ENCODE peak calls at places on chromosomes 2 and 18, in ten cellular contexts. G is activated T-helper 1 cell treated with anti-CD3 and anti-CD28 coated beads, Interleukin-12 subunit alpha, Interleukin-12 subunit beta, Interleukin-2, Interleukin-4 antibody, amounts not matched to agents 30 ng/mL and 10 ng/mL and 1 ng/mL, durations not matched to agents 14 hours and 24 hours and 36 hours; K is colonic mucosa; A is GM10248; L is COR-L47; I is globus pallidus; B is AML-193; F is EL; J is head of caudate nucleus; X is CD4-positive, alpha-beta T cell. O is an unnamed sample.

GRCh38 chr18:7329036-7329435 is 98.1 kb downstream of the LRRC30 start:
- DNase-seq in A (no peak), J (no peak), G (no peak), B (no peak), I (no peak), L (no peak), F (peak; percentile 28), X (no peak), K (no peak), O (no peak)

GRCh38 chr2:218074031-218074430 is 5.0 kb downstream of the RUFY4 start:
- DNase-seq in A (peak; percentile 62), K (no peak), B (peak; percentile 44), G (no peak), I (no peak), X (no peak), J (peak; percentile 36), L (no peak), F (peak; percentile 45), O (peak; percentile 73)

GRCh38 chr2:240601061-240601830 is 14.7 kb downstream of the CAPN10 start:
- DNase-seq in X (no peak), G (no peak), I (no peak), A (no peak), F (no peak), B (no peak), J (no peak), K (no peak), L (no peak), O (no peak)

GRCh38 chr2:8049851-8050571 is 631.8 kb upstream of the ID2 start:
- DNase-seq in F (no peak), B (no peak), G (peak; percentile 52), X (no peak), L (no peak), J (no peak), K (no peak), I (no peak), A (peak; percentile 68), O (peak; percentile 71)

GRCh38 chr2:32425719-32426141 is 68.9 kb downstream of the BIRC6 start:
- DNase-seq in I (no peak), A (no peak), K (no peak), B (no peak), G (no peak), L (no peak), F (peak; percentile 81), X (no peak), J (no peak), O (no peak)

GRCh38 chr2:73870084-73870483 is 22.7 kb upstream of the ACTG2 start:
- DNase-seq in I (peak; percentile 33), F (peak; percentile 81), A (no peak), J (peak; percentile 13), K (peak; percentile 50), G (no peak), X (no peak), L (no peak), B (no peak), O (no peak)

GRCh38 chr2:227161947-227162346 is 2.1 kb downstream of the COL4A4 start:
- DNase-seq in F (no peak), I (no peak), J (no peak), G (no peak), K (no peak), B (no peak), L (no peak), X (no peak), A (no peak), O (no peak)

GRCh38 chr18:76446321-76446720 is 48.7 kb downstream of the ZNF516 start:
- DNase-seq in G (no peak), X (no peak), B (no peak), K (no peak), A (no peak), F (no peak), J (no peak), L (no peak), I (no peak), O (no peak)

GRCh38 chr2:101912545-101912944 is 79.2 kb upstream of the IL1R2 start:
- DNase-seq in X (no peak), L (no peak), B (no peak), K (no peak), G (no peak), F (no peak), I (no peak), A (no peak), J (no peak), O (no peak)

GRCh38 chr2:233460726-233461431 is 105.7 kb downstream of the USP40 start:
- DNase-seq in G (no peak), F (no peak), I (peak; percentile 37), A (no peak), B (no peak), X (no peak), J (peak; percentile 51), K (peak; percentile 52), L (peak; percentile 81), O (no peak)

GRCh38 chr2:29159125-29159524 is 43.9 kb downstream of the CLIP4 start:
- DNase-seq in K (no peak), X (no peak), F (no peak), B (no peak), I (no peak), G (no peak), A (no peak), L (no peak), J (no peak), O (no peak)

GRCh38 chr2:43212931-43213330 is 13.5 kb downstream of the ZFP36L2 start:
- DNase-seq in K (peak; percentile 38), G (no peak), I (peak; percentile 57), J (peak; percentile 52), L (no peak), X (no peak), A (no peak), F (no peak), B (peak; percentile 93), O (no peak)

GRCh38 chr18:32468147-32468845 is 2.4 kb downstream of the GAREM1 start:
- DNase-seq in F (no peak), J (no peak), L (no peak), X (no peak), A (no peak), B (no peak), I (no peak), G (no peak), K (no peak), O (no peak)

GRCh38 chr2:39920318-39920775 is 141.3 kb upstream of the THUMPD2 start:
- DNase-seq in L (no peak), I (no peak), G (no peak), B (no peak), J (no peak), X (no peak), K (no peak), F (no peak), A (no peak), O (no peak)

GRCh38 chr2:181892795-181893435 is 1.4 kb downstream of the ITPRID2 start:
- DNase-seq in G (no peak), L (peak; percentile 45), F (peak; percentile 46), I (no peak), X (no peak), K (no peak), A (no peak), B (no peak), J (no peak), O (no peak)

GRCh38 chr2:174527101-174527721 is 40.4 kb upstream of the GPR155 start:
- DNase-seq in L (no peak), I (peak; percentile 37), J (no peak), B (no peak), G (no peak), X (no peak), F (no peak), K (no peak), A (no peak), O (no peak)

GRCh38 chr2:226408131-226408530 is 391.5 kb downstream of the IRS1 start:
- DNase-seq in B (no peak), G (no peak), L (no peak), A (no peak), X (no peak), K (no peak), F (no peak), I (no peak), J (no peak), O (no peak)

GRCh38 chr2:204950695-204951094 is 405.4 kb downstream of the PARD3B start:
- DNase-seq in J (no peak), I (no peak), F (peak; percentile 65), B (no peak), K (no peak), G (no peak), X (no peak), A (no peak), L (no peak), O (no peak)

GRCh38 chr18:62521588-62521987 is 1.2 kb upstream of the ZCCHC2 start:
- DNase-seq in J (no peak), I (no peak), F (peak; percentile 34), B (no peak), G (no peak), A (no peak), K (no peak), L (no peak), X (no peak), O (no peak)

GRCh38 chr2:170743530-170744239 is 26.5 kb upstream of the ERICH2 start:
- DNase-seq in K (no peak), F (no peak), G (no peak), J (no peak), X (no peak), I (no peak), A (no peak), L (no peak), B (no peak), O (no peak)

GRCh38 chr2:55718165-55719008 is 24.7 kb upstream of the PNPT1 start:
- DNase-seq in L (peak; percentile 75), F (peak; percentile 68), J (peak; percentile 83), X (no peak), G (peak; percentile 5), A (peak; percentile 63), B (peak; percentile 53), K (peak; percentile 76), I (peak; percentile 75), O (peak; percentile 58)

GRCh38 chr18:74370163-74370562 is 54.5 kb downstream of the C18orf63 start:
- DNase-seq in J (no peak), B (no peak), L (no peak), X (no peak), F (no peak), G (no peak), I (no peak), A (peak; percentile 2), K (no peak), O (no peak)

GRCh38 chr18:11454021-11454420 is 155.4 kb upstream of the SLC35G4 start:
- DNase-seq in X (no peak), K (no peak), A (no peak), J (no peak), B (no peak), L (no peak), G (no peak), F (no peak), I (no peak), O (no peak)

GRCh38 chr18:55400590-55401274 is 187.3 kb downstream of the TCF4 start:
- DNase-seq in I (peak; percentile 63), J (no peak), K (no peak), A (no peak), B (no peak), L (no peak), G (no peak), X (no peak), F (peak; percentile 35), O (no peak)

GRCh38 chr2:71702971-71703898 is 249.9 kb downstream of the DYSF start:
- DNase-seq in X (no peak), G (no peak), J (no peak), I (no peak), F (no peak), L (no peak), K (no peak), B (no peak), A (no peak), O (no peak)

GRCh38 chr2:217837001-217837491 is 165.7 kb downstream of the TNS1 start:
- DNase-seq in G (no peak), K (peak; percentile 49), L (peak; percentile 30), J (peak; percentile 87), A (no peak), I (peak; percentile 63), X (no peak), B (no peak), F (peak; percentile 14), O (no peak)

GRCh38 chr18:71293322-71293721 is 1004.5 kb downstream of the SOCS6 start:
- DNase-seq in A (no peak), K (no peak), L (no peak), J (no peak), F (no peak), B (no peak), I (no peak), G (no peak), X (no peak), O (no peak)

GRCh38 chr2:197209742-197210408 is 100.7 kb downstream of the ANKRD44 start:
- DNase-seq in J (no peak), I (no peak), L (no peak), F (no peak), G (peak; percentile 53), K (no peak), B (no peak), X (no peak), A (peak; percentile 35), O (no peak)

O was measured in GM13976.